ENCODE peak calls at places on chromosomes 4 and X, in seven cellular contexts. Z is Right ventricle myocardium inferior; S is T-helper 17 cell; E is stimulated activated memory B cell treated with anti-CD40 and anti-IgM and Interleukin-4, amounts not matched to agents 10 μg/mL and 1 μg/mL and 100 μg/mL, for 72 hours; C is left cardiac atrium; P is natural killer cell treated with Interleukin-12 subunit alpha and Interleukin-12 subunit beta and Interleukin-15 and Interleukin-18, amount 100 ng/mL, for 72 hours; M is activated T-cell treated with anti-CD3 and anti-CD28 coated beads, Interleukin-2, amount 50 U/mL, for 72 hours. U is an unnamed sample.

GRCh38 chr4:56648245-56649151 is 32.6 kb downstream of the HOPX start:
- ATAC-seq in E (no peak), Z (no peak), S (no peak), P (peak; percentile 67), C (no peak), M (peak; percentile 50), U (no peak)

GRCh38 chrX:109707322-109707721 is 25.7 kb downstream of the ACSL4 start:
- ATAC-seq in C (no peak), E (no peak), S (no peak), P (no peak), M (no peak), Z (no peak), U (no peak)

GRCh38 chr4:158850800-158851644 is 82.2 kb downstream of the FNIP2 start:
- ATAC-seq in S (peak; percentile 59), E (no peak), P (no peak), C (no peak), Z (no peak), M (peak; percentile 25), U (no peak)

GRCh38 chr4:76447326-76447954 is 12.4 kb downstream of the SHROOM3 start:
- ATAC-seq in Z (no peak), C (no peak), E (no peak), P (no peak), M (no peak), S (no peak), U (no peak)

GRCh38 chr4:170109586-170110289 is 20.0 kb upstream of the AADAT start:
- ATAC-seq in Z (peak; percentile 48), E (no peak), S (no peak), P (no peak), M (no peak), C (no peak), U (no peak)

GRCh38 chr4:52664479-52664878 is 5.4 kb upstream of the USP46 start:
- ATAC-seq in C (no peak), S (no peak), E (no peak), Z (no peak), P (no peak), M (no peak), U (no peak)

GRCh38 chr4:48195853-48196252 is 61.8 kb upstream of the TXK start:
- ATAC-seq in C (no peak), E (peak; percentile 31), Z (no peak), S (no peak), P (peak; percentile 52), M (no peak), U (no peak)

GRCh38 chr4:15895517-15895916 is 43.0 kb downstream of the FGFBP1 start:
- ATAC-seq in E (no peak), C (no peak), Z (no peak), M (no peak), S (no peak), P (no peak), U (no peak)

GRCh38 chr4:88600129-88600849 is 8.0 kb downstream of the HERC3 start:
- ATAC-seq in E (no peak), M (no peak), S (peak; percentile 60), Z (no peak), P (no peak), C (no peak), U (no peak)

GRCh38 chrX:38850807-38851533 is 49.7 kb downstream of the MID1IP1 start:
- ATAC-seq in E (no peak), Z (peak; percentile 71), C (peak; percentile 74), M (no peak), S (no peak), P (no peak), U (no peak)

GRCh38 chr4:108834787-108835384 is 72.0 kb upstream of the ETNPPL start:
- ATAC-seq in C (no peak), E (no peak), P (no peak), M (no peak), Z (no peak), S (no peak), U (no peak)

GRCh38 chr4:19739101-19739651 is 512.5 kb upstream of the SLIT2 start:
- ATAC-seq in E (peak; percentile 53), C (no peak), P (no peak), S (no peak), M (no peak), Z (no peak), U (no peak)

GRCh38 chrX:38050806-38051205 is 44.5 kb downstream of the SYTL5 start:
- ATAC-seq in S (no peak), M (no peak), P (no peak), C (no peak), E (no peak), Z (no peak), U (no peak)

GRCh38 chrX:153688071-153688470 is 345 bp downstream of the SLC6A8 start:
- ATAC-seq in C (no peak), Z (no peak), E (peak; percentile 9), M (peak; percentile 34), P (peak; percentile 32), S (peak; percentile 47), U (peak; percentile 19)

GRCh38 chr4:104429150-104429741 is 65.4 kb downstream of the CXXC4 start:
- ATAC-seq in M (no peak), Z (no peak), P (no peak), E (no peak), S (no peak), C (peak; percentile 53), U (no peak)

GRCh38 chrX:40709395-40709794 is 25.9 kb downstream of the MED14 start:
- ATAC-seq in M (no peak), E (no peak), P (no peak), Z (no peak), C (no peak), S (no peak), U (no peak)

GRCh38 chr4:41991916-41992767 is 1.8 kb downstream of the SLC30A9 start:
- ATAC-seq in C (no peak), S (no peak), E (no peak), P (no peak), Z (no peak), M (no peak), U (no peak)

U was measured in gastroesophageal sphincter.